ENCODE peak calls at places on chromosome 10, in eight cellular contexts. B, X, Q, K, D, V, G and U are unnamed samples.

GRCh38 chr10:9362721-9363120 is 1308.2 kb downstream of the GATA3 start:
- DNase-seq in B (no peak), X (no peak), Q (no peak), K (no peak), D (no peak), V (no peak), G (no peak), U (no peak)

GRCh38 chr10:74745449-74745848 is 81.0 kb upstream of the KAT6B start:
- DNase-seq in B (no peak), X (no peak), Q (no peak), K (no peak), D (no peak), V (no peak), G (no peak), U (no peak)

GRCh38 chr10:100518761-100519241 is 860 bp downstream of the SEC31B start:
- DNase-seq in B (peak; percentile 63), X (no peak), Q (peak; percentile 70), K (peak; percentile 65), D (no peak), V (no peak), G (no peak), U (peak; percentile 79)

GRCh38 chr10:131271195-131271880 is 40.2 kb downstream of the TCERG1L start:
- DNase-seq in B (no peak), X (no peak), Q (no peak), K (no peak), D (no peak), V (no peak), G (no peak), U (no peak)

GRCh38 chr10:27819781-27820531 is 74.3 kb upstream of the MKX start:
- DNase-seq in B (no peak), X (peak; percentile 64), Q (no peak), K (peak; percentile 14), D (no peak), V (peak; percentile 18), G (no peak), U (no peak)

GRCh38 chr10:95229724-95230627 is 35.9 kb downstream of the ACSM6 start:
- DNase-seq in B (no peak), X (no peak), Q (no peak), K (no peak), D (peak; percentile 39), V (no peak), G (no peak), U (no peak)

GRCh38 chr10:99851825-99852224 is 69.4 kb downstream of the ABCC2 start:
- DNase-seq in B (no peak), X (no peak), Q (no peak), K (no peak), D (no peak), V (no peak), G (no peak), U (no peak)

GRCh38 chr10:118958984-118959916 is 70.3 kb upstream of the NANOS1 start:
- DNase-seq in B (peak; percentile 22), X (peak; percentile 85), Q (peak; percentile 36), K (no peak), D (no peak), V (no peak), G (no peak), U (peak; percentile 75)

GRCh38 chr10:97865488-97865887 is 15.8 kb downstream of the GOLGA7B start:
- DNase-seq in B (no peak), X (no peak), Q (no peak), K (no peak), D (no peak), V (peak; percentile 73), G (no peak), U (no peak)

GRCh38 chr10:8731415-8732110 is 677.1 kb downstream of the GATA3 start:
- DNase-seq in B (no peak), X (no peak), Q (no peak), K (no peak), D (no peak), V (no peak), G (no peak), U (no peak)

GRCh38 chr10:84590794-84591193 is 262.4 kb downstream of the CCSER2 start:
- DNase-seq in B (no peak), X (peak; percentile 94), Q (peak; percentile 36), K (no peak), D (no peak), V (no peak), G (no peak), U (no peak)

GRCh38 chr10:6233725-6234277 is 31.1 kb downstream of the PFKFB3 start:
- DNase-seq in B (no peak), X (peak; percentile 63), Q (no peak), K (no peak), D (no peak), V (no peak), G (no peak), U (no peak)

GRCh38 chr10:44803820-44804219 is 107.3 kb upstream of the TMEM72 start:
- DNase-seq in B (no peak), X (no peak), Q (no peak), K (no peak), D (no peak), V (no peak), G (no peak), U (no peak)

GRCh38 chr10:20391629-20392028 is 505.5 kb downstream of the NEBL start:
- DNase-seq in B (no peak), X (no peak), Q (no peak), K (no peak), D (no peak), V (no peak), G (no peak), U (no peak)

GRCh38 chr10:101611506-101611905 is 23.4 kb downstream of the DPCD start:
- DNase-seq in B (peak; percentile 4), X (peak; percentile 60), Q (no peak), K (no peak), D (no peak), V (no peak), G (no peak), U (no peak)

GRCh38 chr10:133159950-133160812 is at the start of gene KNDC1:
- DNase-seq in B (peak; percentile 47), X (peak; percentile 50), Q (no peak), K (no peak), D (no peak), V (peak; percentile 85), G (no peak), U (no peak)

GRCh38 chr10:11397980-11398580 is 213.4 kb downstream of the USP6NL start:
- DNase-seq in B (no peak), X (peak; percentile 78), Q (no peak), K (no peak), D (no peak), V (no peak), G (no peak), U (no peak)

GRCh38 chr10:6267941-6268340 is 65.2 kb downstream of the PFKFB3 start:
- DNase-seq in B (no peak), X (no peak), Q (no peak), K (no peak), D (no peak), V (no peak), G (no peak), U (peak; percentile 48)

GRCh38 chr10:6382081-6382480 is 179.3 kb downstream of the PFKFB3 start:
- DNase-seq in B (no peak), X (peak; percentile 77), Q (peak; percentile 15), K (no peak), D (peak; percentile 89), V (no peak), G (peak; percentile 13), U (no peak)

GRCh38 chr10:84317174-84317573 is 11.2 kb upstream of the CCSER2 start:
- DNase-seq in B (no peak), X (no peak), Q (no peak), K (no peak), D (no peak), V (no peak), G (no peak), U (no peak)

GRCh38 chr10:64733980-64734379 is 1212.8 kb downstream of the REEP3 start:
- DNase-seq in B (peak; percentile 51), X (no peak), Q (peak; percentile 9), K (peak; percentile 32), D (no peak), V (no peak), G (no peak), U (peak; percentile 28)

GRCh38 chr10:87776328-87776727 is 41.7 kb downstream of the ATAD1 start:
- DNase-seq in B (no peak), X (no peak), Q (no peak), K (no peak), D (no peak), V (no peak), G (no peak), U (no peak)
- H3K36me3 ChIP-seq in B (peaks cover 32% of the 10 kb centered on the region), X (no peaks in the 10 kb centered on the region), Q (no peaks in the 10 kb centered on the region), K (peaks cover 32% of the 10 kb centered on the region), D (no peaks in the 10 kb centered on the region), V (peaks cover 40% of the 10 kb centered on the region), G (peaks cover 3% of the 10 kb centered on the region), U (no peaks in the 10 kb centered on the region)

DNA sequence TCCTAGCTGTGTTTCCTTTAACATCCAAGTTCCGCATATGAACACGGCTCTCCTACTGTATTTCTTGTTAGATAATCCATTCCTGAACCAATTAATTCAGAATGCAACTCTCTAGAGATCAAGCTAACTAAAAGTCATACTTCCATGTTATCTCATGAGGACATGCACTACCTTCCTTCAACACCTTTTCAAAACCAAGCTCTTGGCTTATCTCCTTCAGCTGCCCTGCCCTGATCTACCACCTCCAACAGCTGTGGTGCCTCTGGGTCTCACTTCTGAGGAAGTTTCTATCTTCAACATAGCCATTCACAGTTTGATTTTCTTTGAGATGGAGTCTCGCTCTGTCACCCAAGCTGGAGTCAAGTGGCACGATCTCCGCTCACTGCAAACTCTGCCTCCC is 109.5 kb downstream of the IDE start:
- DNase-seq in B (peak; percentile 41), X (no peak), Q (no peak), K (no peak), D (no peak), V (no peak), G (no peak), U (no peak)
- TF ChIP-seq POLR2AphosphoS5 in B (peak; percentile 39), X (no peak), Q (no peak), K (no peak), D (no peak), V (no peak), G (no peak), U (no peak)

DNA sequence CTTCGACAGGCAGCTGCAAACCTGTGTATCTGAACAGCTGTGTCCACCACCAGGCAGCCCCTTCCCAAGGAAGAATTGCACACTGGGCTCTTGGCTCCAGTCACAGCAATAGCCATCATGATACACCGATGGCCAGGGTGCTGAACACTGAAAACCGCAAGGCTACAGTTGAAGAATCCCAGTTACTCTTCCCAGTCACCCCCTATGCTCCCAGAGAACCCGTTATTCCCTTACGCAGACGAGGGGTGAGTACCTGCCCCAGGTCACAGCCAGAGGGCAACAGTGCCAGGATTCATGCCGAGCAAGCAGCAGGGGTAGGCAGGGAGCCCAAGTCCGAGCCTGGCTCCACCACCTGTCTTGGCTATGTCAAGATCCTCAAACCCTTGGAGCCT is 57.8 kb downstream of the RASGEF1A start:
- DNase-seq in B (no peak), X (peak; percentile 46), Q (peak; percentile 4), K (no peak), D (no peak), V (no peak), G (no peak), U (no peak)
- TF ChIP-seq EP300 in B (no peak), X (no peak), Q (no peak), K (no peak), D (no peak), V (no peak), G (no peak), U (no peak)

DNA sequence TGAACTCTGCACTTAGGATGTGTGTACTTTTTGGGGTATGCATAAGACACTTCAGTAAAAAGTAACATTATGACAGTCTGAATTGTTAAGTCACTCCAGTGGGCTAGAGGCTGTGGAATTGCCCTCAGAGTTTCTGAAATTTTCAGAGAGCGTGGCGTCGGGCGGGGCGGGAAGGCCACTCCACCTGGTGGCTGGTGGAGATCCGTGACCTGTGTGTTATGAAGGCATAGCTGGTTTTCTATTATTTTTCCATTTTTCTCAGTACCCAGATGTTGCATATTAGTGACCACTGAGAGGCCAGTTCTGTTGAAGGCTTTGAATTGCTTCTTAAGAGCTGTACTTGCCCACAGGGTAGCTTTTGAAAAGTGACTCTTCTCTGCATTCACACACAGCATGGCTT is 52.5 kb downstream of the TACR2 start:
- DNase-seq in B (no peak), X (no peak), Q (no peak), K (no peak), D (no peak), V (no peak), G (no peak), U (no peak)
- H3K36me3 ChIP-seq in B (peaks cover 99% of the 10 kb centered on the region), X (peaks cover 10% of the 10 kb centered on the region), Q (no peaks in the 10 kb centered on the region), K (no peaks in the 10 kb centered on the region), D (peaks cover 17% of the 10 kb centered on the region), V (peaks cover 70% of the 10 kb centered on the region), G (peaks cover 19% of the 10 kb centered on the region), U (peaks cover 47% of the 10 kb centered on the region)